ENCODE peak calls at places on chromosomes 2 and 18, in five cellular contexts. G is glutamatergic neuron; X is NCI-H345; Z is stimulated activated CD8-positive, alpha-beta memory T cell treated with anti-CD3 and anti-CD28 coated beads, Interleukin-4, amount 100 ng/mL, for 4 hours; F is HS-5. U is an unnamed sample.

GRCh38 chr2:3494984-3495666 is 24.2 kb downstream of the ADI1 start:
- DNase-seq in G (no peak), X (no peak), Z (no peak), F (no peak), U (no peak)

GRCh38 chr2:181680055-181680936 is at the start of gene NEUROD1:
- DNase-seq in G (peak; percentile 97), X (peak; percentile 60), Z (no peak), F (no peak), U (no peak)

GRCh38 chr2:47422560-47422959 is 19.6 kb downstream of the MSH2 start:
- DNase-seq in G (no peak), X (no peak), Z (no peak), F (peak; percentile 82), U (no peak)

GRCh38 chr2:94873362-94874276 is 2.4 kb downstream of the TEKT4 start:
- DNase-seq in G (peak; percentile 13), X (no peak), Z (no peak), F (no peak), U (no peak)

GRCh38 chr18:73923866-73924265 is 223.8 kb downstream of the FBXO15 start:
- DNase-seq in G (no peak), X (no peak), Z (no peak), F (no peak), U (peak; percentile 48)

GRCh38 chr18:8139127-8139591 is 470.1 kb upstream of the RAB12 start:
- DNase-seq in G (no peak), X (no peak), Z (no peak), F (no peak), U (no peak)

GRCh38 chr2:128396500-128396891 is 77.8 kb upstream of the HS6ST1 start:
- DNase-seq in G (peak; percentile 69), X (peak; percentile 78), Z (no peak), F (no peak), U (no peak)

GRCh38 chr2:85246348-85246747 is 81.4 kb downstream of the TGOLN2 start:
- DNase-seq in G (no peak), X (no peak), Z (no peak), F (no peak), U (no peak)

GRCh38 chr2:118386636-118387302 is 298.5 kb downstream of the INSIG2 start:
- DNase-seq in G (no peak), X (no peak), Z (no peak), F (peak; percentile 89), U (no peak)

GRCh38 chr2:74079522-74080341 is 68.0 kb downstream of the BOLA3 start:
- DNase-seq in G (no peak), X (no peak), Z (no peak), F (no peak), U (no peak)

GRCh38 chr18:7886436-7886835 is 319.3 kb downstream of the PTPRM start:
- DNase-seq in G (no peak), X (no peak), Z (no peak), F (no peak), U (no peak)

GRCh38 chr2:63882395-63883130 is 40.9 kb downstream of the UGP2 start:
- DNase-seq in G (no peak), X (no peak), Z (no peak), F (no peak), U (no peak)

GRCh38 chr2:48510329-48510728 is 19.6 kb upstream of the STON1 start:
- DNase-seq in G (no peak), X (no peak), Z (no peak), F (no peak), U (no peak)

GRCh38 chr2:88398122-88398655 is 54.3 kb downstream of the FOXI3 start:
- DNase-seq in G (no peak), X (no peak), Z (no peak), F (no peak), U (no peak)

GRCh38 chr2:176817061-176817565 is 395.5 kb upstream of the HNRNPA3 start:
- DNase-seq in G (no peak), X (no peak), Z (no peak), F (no peak), U (no peak)

GRCh38 chr2:36459725-36460137 is 104.2 kb downstream of the CRIM1 start:
- DNase-seq in G (no peak), X (peak; percentile 69), Z (no peak), F (no peak), U (no peak)

GRCh38 chr2:158923180-158923594 is 45.3 kb upstream of the TANC1 start:
- DNase-seq in G (peak; percentile 31), X (peak; percentile 57), Z (no peak), F (no peak), U (no peak)

GRCh38 chr2:183024701-183025100 is 13.6 kb downstream of the NCKAP1 start:
- DNase-seq in G (no peak), X (no peak), Z (no peak), F (no peak), U (no peak)

GRCh38 chr2:122514451-122514996 is 759.1 kb downstream of the TSN start:
- DNase-seq in G (no peak), X (peak; percentile 56), Z (no peak), F (no peak), U (no peak)

GRCh38 chr18:33735428-33735827 is 157.4 kb downstream of the ASXL3 start:
- DNase-seq in G (no peak), X (no peak), Z (no peak), F (no peak), U (no peak)

GRCh38 chr2:226227341-226227740 is 572.3 kb downstream of the IRS1 start:
- DNase-seq in G (no peak), X (no peak), Z (no peak), F (no peak), U (no peak)

GRCh38 chr2:29895296-29895695 is 26.1 kb downstream of the ALK start:
- DNase-seq in G (no peak), X (no peak), Z (no peak), F (no peak), U (no peak)

GRCh38 chr2:673615-674318 is 3.4 kb downstream of the TMEM18 start:
- DNase-seq in G (no peak), X (no peak), Z (no peak), F (no peak), U (no peak)

GRCh38 chr2:236512902-236513433 is 56.7 kb upstream of the ACKR3 start:
- DNase-seq in G (peak; percentile 72), X (no peak), Z (no peak), F (peak; percentile 23), U (no peak)

GRCh38 chr2:202135111-202135874 is 62.2 kb downstream of the KIAA2012 start:
- DNase-seq in G (no peak), X (no peak), Z (no peak), F (peak; percentile 99), U (peak; percentile 98)

GRCh38 chr2:171909261-171909660 is 13.0 kb upstream of the HAT1 start:
- DNase-seq in G (no peak), X (no peak), Z (no peak), F (no peak), U (no peak)

GRCh38 chr2:117684919-117685318 is 129.6 kb upstream of the DDX18 start:
- DNase-seq in G (no peak), X (no peak), Z (no peak), F (no peak), U (no peak)

GRCh38 chr18:39105095-39105494 is 1539.5 kb upstream of the CELF4 start:
- DNase-seq in G (peak; percentile 27), X (peak; percentile 85), Z (no peak), F (no peak), U (no peak)

GRCh38 chr2:54638774-54639187 is 84.7 kb upstream of the EML6 start:
- DNase-seq in G (no peak), X (no peak), Z (no peak), F (no peak), U (no peak)

U was measured in AG09319.